ENCODE peak calls at places on chromosome 17, in six cellular contexts. K, B, I, R, J and U are unnamed samples.

GRCh38 chr17:80948091-80948960 is 43.3 kb upstream of the CHMP6 start:
- DNase-seq in K (no peak), B (no peak), I (no peak), R (peak; percentile 17), J (peak; percentile 71), U (peak; percentile 44)

GRCh38 chr17:73942668-73943415 is 260.6 kb upstream of the RPL38 start:
- DNase-seq in K (no peak), B (no peak), I (no peak), R (no peak), J (no peak), U (no peak)

GRCh38 chr17:36920032-36921000 is 17.0 kb upstream of the LHX1 start:
- DNase-seq in K (no peak), B (no peak), I (no peak), R (no peak), J (no peak), U (no peak)

GRCh38 chr17:78661092-78661770 is 84.0 kb upstream of the DNAH17 start:
- DNase-seq in K (no peak), B (peak; percentile 30), I (no peak), R (no peak), J (no peak), U (no peak)

GRCh38 chr17:73436966-73437365 is 125.2 kb upstream of the CDC42EP4 start:
- DNase-seq in K (no peak), B (no peak), I (no peak), R (no peak), J (no peak), U (no peak)

GRCh38 chr17:58325289-58325726 is 3.3 kb downstream of the TSPOAP1 start:
- DNase-seq in K (no peak), B (no peak), I (no peak), R (no peak), J (peak; percentile 69), U (no peak)

GRCh38 chr17:80901319-80901718 is 90.3 kb upstream of the CHMP6 start:
- DNase-seq in K (no peak), B (no peak), I (no peak), R (no peak), J (no peak), U (no peak)

GRCh38 chr17:65557349-65558310 is 3.8 kb downstream of the AXIN2 start:
- DNase-seq in K (no peak), B (no peak), I (peak; percentile 56), R (no peak), J (no peak), U (no peak)

GRCh38 chr17:78748730-78749317 is 33.2 kb downstream of the CYTH1 start:
- DNase-seq in K (peak; percentile 41), B (no peak), I (peak; percentile 89), R (no peak), J (no peak), U (peak; percentile 45)

GRCh38 chr17:41695954-41696720 is 7.5 kb downstream of the EIF1 start:
- DNase-seq in K (peak; percentile 65), B (no peak), I (peak; percentile 78), R (peak; percentile 71), J (no peak), U (no peak)

GRCh38 chr17:67040652-67041051 is 3.7 kb upstream of the CACNG1 start:
- DNase-seq in K (no peak), B (no peak), I (no peak), R (no peak), J (no peak), U (no peak)

GRCh38 chr17:38560503-38561318 is 45.0 kb downstream of the SRCIN1 start:
- DNase-seq in K (no peak), B (no peak), I (no peak), R (no peak), J (no peak), U (no peak)

GRCh38 chr17:50136096-50136687 is 6.2 kb upstream of the SAMD14 start:
- DNase-seq in K (no peak), B (no peak), I (no peak), R (no peak), J (no peak), U (no peak)

GRCh38 chr17:40303009-40303657 is 5.8 kb upstream of the RARA start:
- DNase-seq in K (no peak), B (no peak), I (peak; percentile 66), R (no peak), J (no peak), U (no peak)

GRCh38 chr17:38908676-38909181 is 16.7 kb upstream of the LASP1NB start:
- DNase-seq in K (no peak), B (no peak), I (no peak), R (no peak), J (peak; percentile 68), U (peak; percentile 19)

GRCh38 chr17:57677301-57677700 is 67.8 kb downstream of the CCDC182 start:
- DNase-seq in K (no peak), B (no peak), I (no peak), R (no peak), J (peak; percentile 43), U (no peak)

GRCh38 chr17:4588391-4588790 is 4.1 kb downstream of the SMTNL2 start:
- DNase-seq in K (peak; percentile 41), B (no peak), I (no peak), R (no peak), J (peak; percentile 70), U (no peak)

GRCh38 chr17:12554251-12554650 is 111.4 kb upstream of the MYOCD start:
- DNase-seq in K (no peak), B (no peak), I (no peak), R (no peak), J (no peak), U (no peak)

GRCh38 chr17:28615260-28615940 is 1.4 kb upstream of the RSKR start:
- DNase-seq in K (no peak), B (no peak), I (no peak), R (no peak), J (no peak), U (no peak)

GRCh38 chr17:82157046-82158035 is 55.3 kb downstream of the CCDC57 start:
- DNase-seq in K (no peak), B (no peak), I (no peak), R (no peak), J (no peak), U (no peak)

GRCh38 chr17:28475151-28475900 is 1.9 kb downstream of the SLC13A2 start:
- DNase-seq in K (no peak), B (no peak), I (no peak), R (no peak), J (no peak), U (no peak)

GRCh38 chr17:49407981-49408501 is 6.6 kb downstream of the PHB1 start:
- DNase-seq in K (peak; percentile 67), B (peak; percentile 17), I (peak; percentile 78), R (peak; percentile 91), J (peak; percentile 85), U (peak; percentile 78)

GRCh38 chr17:78276499-78276898 is 45.1 kb downstream of the TMEM235 start:
- DNase-seq in K (no peak), B (no peak), I (no peak), R (no peak), J (no peak), U (no peak)

GRCh38 chr17:56908061-56908542 is 5.7 kb downstream of the TRIM25 start:
- DNase-seq in K (peak; percentile 36), B (no peak), I (no peak), R (no peak), J (peak; percentile 83), U (peak; percentile 77)

GRCh38 chr17:27218719-27219488 is 75.0 kb upstream of the WSB1 start:
- DNase-seq in K (no peak), B (no peak), I (no peak), R (no peak), J (no peak), U (no peak)

GRCh38 chr17:13160281-13160680 is 142.5 kb upstream of the ELAC2 start:
- DNase-seq in K (no peak), B (no peak), I (no peak), R (no peak), J (no peak), U (no peak)

GRCh38 chr17:3916013-3916696 is at the start of gene P2RX1:
- DNase-seq in K (peak; percentile 50), B (no peak), I (peak; percentile 26), R (no peak), J (no peak), U (no peak)

GRCh38 chr17:2697611-2698162 is 13.9 kb downstream of the CLUH start:
- DNase-seq in K (peak; percentile 6), B (no peak), I (no peak), R (peak; percentile 44), J (peak; percentile 64), U (no peak)

GRCh38 chr17:81460856-81461460 is 51.6 kb downstream of the ACTG1 start:
- DNase-seq in K (no peak), B (no peak), I (no peak), R (no peak), J (no peak), U (no peak)

GRCh38 chr17:65154770-65155589 is 17.8 kb downstream of the RGS9 start:
- DNase-seq in K (no peak), B (peak; percentile 5), I (no peak), R (no peak), J (no peak), U (no peak)

GRCh38 chr17:82384730-82385429 is 13.3 kb downstream of the UTS2R start:
- DNase-seq in K (peak; percentile 40), B (peak; percentile 42), I (no peak), R (peak; percentile 89), J (peak; percentile 89), U (peak; percentile 75)

GRCh38 chr17:20202141-20202574 is 193.0 kb downstream of the SPECC1 start:
- DNase-seq in K (no peak), B (no peak), I (no peak), R (no peak), J (no peak), U (no peak)
- H3K4me3 ChIP-seq in K (no peak overlapping the region), B (no peak overlapping the region), I (no peak overlapping the region), R (no peak overlapping the region), J (no peak overlapping the region), U (no peak overlapping the region)

GRCh38 chr17:7177954-7178477 is 1.2 kb downstream of the ASGR1 start:
- DNase-seq in K (no peak), B (no peak), I (no peak), R (peak; percentile 13), J (no peak), U (no peak)
- H3K4me3 ChIP-seq in K (peak overlapping the region; percentile 28), B (no peak overlapping the region), I (no peak overlapping the region), R (no peak overlapping the region), J (no peak overlapping the region), U (peak overlapping the region; percentile 56)

GRCh38 chr17:76536511-76537287 is 810 bp downstream of the CYGB start:
- DNase-seq in K (no peak), B (no peak), I (no peak), R (no peak), J (no peak), U (no peak)
- H3K4me3 ChIP-seq in K (peak overlapping the region; percentile 59), B (no peak overlapping the region), I (no peak overlapping the region), R (no peak overlapping the region), J (no peak overlapping the region), U (peak overlapping the region; percentile 65)

DNA sequence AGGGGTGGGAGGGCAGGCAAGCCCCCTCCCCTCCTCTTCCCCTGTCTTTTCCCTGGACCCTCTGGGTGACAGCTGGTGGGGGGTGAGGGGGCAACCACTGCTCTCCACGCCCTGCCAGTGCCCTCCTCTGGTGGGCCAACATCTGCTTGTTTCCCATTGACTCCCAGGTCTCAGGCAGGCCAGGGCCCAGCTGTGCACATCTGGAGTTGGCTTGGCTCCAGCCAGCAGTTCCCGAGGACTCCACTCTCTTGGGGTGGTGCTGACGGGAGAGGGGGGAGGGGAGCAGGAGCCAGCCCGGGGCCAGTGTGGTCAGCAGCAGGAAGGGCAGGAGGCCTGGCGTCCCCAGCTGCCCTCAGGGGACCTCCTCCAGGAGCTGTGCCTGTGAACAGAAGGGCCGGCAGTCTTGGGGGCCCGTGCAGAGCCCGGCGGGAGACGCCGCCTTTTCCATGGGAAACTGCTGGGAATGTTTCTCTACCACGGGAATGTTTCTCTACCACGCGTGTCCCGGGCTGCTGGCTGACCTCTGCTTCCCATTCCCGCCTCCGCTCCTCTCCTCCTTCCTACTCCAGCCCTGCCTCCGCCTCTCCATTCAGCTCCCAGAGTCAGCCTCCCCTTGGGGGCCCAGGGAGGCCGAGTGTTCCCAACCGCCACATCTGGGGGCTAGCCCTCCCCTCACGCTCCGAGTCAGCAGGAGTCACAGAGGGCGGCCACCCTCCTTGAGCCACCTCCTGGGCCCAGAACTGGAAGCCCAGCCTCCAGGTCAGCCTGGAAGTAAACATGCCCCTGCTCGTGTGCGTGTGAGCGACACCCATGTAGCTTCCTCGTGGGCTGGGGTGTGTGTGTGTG is 7.6 kb downstream of the CYGB start:
- DNase-seq in K (peak; percentile 92), B (no peak), I (no peak), R (no peak), J (peak; percentile 89), U (peak; percentile 89)
- H3K4me3 ChIP-seq in K (no peak overlapping the region), B (no peak overlapping the region), I (no peak overlapping the region), R (no peak overlapping the region), J (no peak overlapping the region), U (peak overlapping the region; percentile 11)